ENCODE peak calls at places on chromosomes 7 and 10, in ten cellular contexts. S is gastrocnemius medialis; O is CD8-positive, alpha-beta T cell; I is GM12865; C is fibroblast of mammary gland; V is endodermal cell; R is astrocyte of the spinal cord; K is kidney; Z is RWPE2; N is HFF-Myc. T is an unnamed sample.

GRCh38 chr7:142300689-142301088 is 42.8 kb upstream of the PRSS58 start:
- DNase-seq in S (no peak), O (no peak), I (peak; percentile 16), C (peak; percentile 2), V (peak; percentile 92), R (no peak), K (no peak), Z (no peak), N (no peak), T (no peak)

GRCh38 chr10:132452216-132452650 is 55.2 kb downstream of the PWWP2B start:
- DNase-seq in S (no peak), O (no peak), I (no peak), C (no peak), V (peak; percentile 65), R (no peak), K (peak; percentile 79), Z (no peak), N (no peak), T (no peak)

GRCh38 chr10:132507467-132507955 is 30.1 kb upstream of the INPP5A start:
- DNase-seq in S (no peak), O (no peak), I (no peak), C (no peak), V (no peak), R (no peak), K (no peak), Z (no peak), N (no peak), T (no peak)

GRCh38 chr7:77457779-77458178 is 41.6 kb upstream of the GSAP start:
- DNase-seq in S (no peak), O (no peak), I (no peak), C (no peak), V (no peak), R (no peak), K (no peak), Z (no peak), N (no peak), T (no peak)

GRCh38 chr7:42661312-42661711 is 250.6 kb downstream of the C7orf25 start:
- DNase-seq in S (no peak), O (no peak), I (no peak), C (peak; percentile 72), V (no peak), R (peak; percentile 72), K (no peak), Z (no peak), N (no peak), T (no peak)

GRCh38 chr7:98964596-98964995 is 86.3 kb downstream of the TRRAP start:
- DNase-seq in S (no peak), O (no peak), I (no peak), C (no peak), V (no peak), R (no peak), K (no peak), Z (no peak), N (no peak), T (no peak)

GRCh38 chr10:19316204-19316870 is 267.7 kb downstream of the MALRD1 start:
- DNase-seq in S (no peak), O (no peak), I (no peak), C (no peak), V (no peak), R (no peak), K (no peak), Z (no peak), N (no peak), T (no peak)

GRCh38 chr10:63586048-63586447 is 64.8 kb downstream of the REEP3 start:
- DNase-seq in S (no peak), O (no peak), I (no peak), C (no peak), V (no peak), R (no peak), K (no peak), Z (no peak), N (no peak), T (no peak)

GRCh38 chr10:60718891-60719290 is 59.4 kb upstream of the CDK1 start:
- DNase-seq in S (no peak), O (no peak), I (no peak), C (peak; percentile 6), V (no peak), R (peak; percentile 36), K (no peak), Z (no peak), N (no peak), T (peak; percentile 2)

GRCh38 chr7:54349259-54349658 is 192.9 kb upstream of the VSTM2A start:
- DNase-seq in S (no peak), O (no peak), I (no peak), C (peak; percentile 94), V (no peak), R (peak; percentile 78), K (no peak), Z (no peak), N (no peak), T (no peak)

GRCh38 chr10:98308602-98309365 is 40.8 kb upstream of the LOXL4 start:
- DNase-seq in S (no peak), O (no peak), I (no peak), C (no peak), V (no peak), R (no peak), K (no peak), Z (no peak), N (no peak), T (no peak)

GRCh38 chr10:4061441-4061951 is 276.5 kb upstream of the KLF6 start:
- DNase-seq in S (peak; percentile 69), O (no peak), I (no peak), C (peak; percentile 47), V (no peak), R (no peak), K (no peak), Z (no peak), N (no peak), T (no peak)

GRCh38 chr10:132005147-132005546 is 23.4 kb upstream of the BNIP3 start:
- DNase-seq in S (no peak), O (no peak), I (no peak), C (no peak), V (no peak), R (no peak), K (no peak), Z (no peak), N (no peak), T (no peak)

GRCh38 chr7:133836666-133837065 is 290.5 kb upstream of the LRGUK start:
- DNase-seq in S (no peak), O (no peak), I (no peak), C (no peak), V (no peak), R (no peak), K (no peak), Z (no peak), N (no peak), T (no peak)

GRCh38 chr7:69654849-69655707 is 56.8 kb downstream of the AUTS2 start:
- DNase-seq in S (no peak), O (no peak), I (no peak), C (no peak), V (no peak), R (no peak), K (no peak), Z (no peak), N (no peak), T (no peak)

GRCh38 chr7:142896151-142896550 is 10.6 kb upstream of the TRPV6 start:
- DNase-seq in S (no peak), O (no peak), I (no peak), C (no peak), V (no peak), R (no peak), K (no peak), Z (no peak), N (no peak), T (no peak)

GRCh38 chr10:124592736-124593430 is 131.3 kb downstream of the LHPP start:
- DNase-seq in S (no peak), O (no peak), I (no peak), C (no peak), V (no peak), R (no peak), K (peak; percentile 61), Z (no peak), N (no peak), T (no peak)

GRCh38 chr10:71008150-71008549 is 119.8 kb upstream of the PCBD1 start:
- DNase-seq in S (no peak), O (no peak), I (no peak), C (no peak), V (no peak), R (no peak), K (no peak), Z (no peak), N (no peak), T (no peak)

GRCh38 chr10:58514102-58514472 is 1.4 kb downstream of the BICC1 start:
- DNase-seq in S (no peak), O (no peak), I (no peak), C (peak; percentile 16), V (no peak), R (peak; percentile 7), K (no peak), Z (no peak), N (no peak), T (no peak)
- H3K4me3 ChIP-seq in S (peak overlapping the region; percentile 71), O (no peak overlapping the region), I (no peak overlapping the region), C (peak overlapping the region; percentile 78), V (peak overlapping the region; percentile 82), R (peak overlapping the region; percentile 75), K (peak overlapping the region; percentile 86), Z (peak overlapping the region; percentile 88), N (peak overlapping the region; percentile 86), T (peak overlapping the region; percentile 95)

DNA sequence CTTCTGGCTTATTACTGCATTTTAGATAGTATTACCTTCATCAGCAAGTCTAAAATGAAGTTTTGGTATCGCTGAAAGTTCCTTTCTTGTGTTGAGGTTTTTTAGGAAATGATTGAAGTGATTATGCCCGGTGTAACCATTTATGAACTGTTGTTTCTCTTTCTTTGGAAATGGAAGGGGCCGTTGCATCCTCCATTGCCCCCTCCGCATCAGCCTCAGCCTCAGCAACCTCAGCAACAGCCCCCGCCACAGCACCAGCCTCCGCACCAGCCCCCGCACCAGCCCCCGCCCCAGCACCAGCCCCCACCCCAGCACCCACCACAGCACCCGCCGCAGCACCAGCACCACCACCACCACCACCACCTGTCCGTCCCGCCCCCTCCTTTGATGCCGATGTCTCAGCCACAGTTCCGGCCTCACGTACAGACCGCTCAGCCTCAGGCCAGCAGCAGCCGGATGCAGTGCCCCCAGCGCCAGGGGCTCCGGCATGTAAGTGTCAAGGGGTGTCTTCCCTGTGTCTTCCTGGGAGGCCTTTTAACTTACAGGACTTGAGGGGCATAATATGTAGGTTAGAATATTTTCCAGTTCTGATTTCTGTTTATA is 72.6 kb downstream of the SHH start:
- DNase-seq in S (no peak), O (no peak), I (no peak), C (no peak), V (no peak), R (no peak), K (peak; percentile 61), Z (no peak), N (no peak), T (no peak)
- TF ChIP-seq CTCF in S (no peak), O (no peak), I (no peak), C (no peak), V (no peak), R (no peak), K (no peak), Z (no peak), N (no peak), T (no peak)

GRCh38 chr10:130392031-130392430 is 255.8 kb downstream of the GLRX3 start:
- DNase-seq in S (no peak), O (no peak), I (no peak), C (no peak), V (no peak), R (no peak), K (no peak), Z (no peak), N (no peak), T (no peak)
- H3K4me3 ChIP-seq in S (no peak overlapping the region), O (no peak overlapping the region), I (no peak overlapping the region), C (no peak overlapping the region), V (no peak overlapping the region), R (no peak overlapping the region), K (no peak overlapping the region), Z (no peak overlapping the region), N (no peak overlapping the region), T (no peak overlapping the region)

GRCh38 chr7:24597014-24597413 is 23.8 kb downstream of the PALS2 start:
- DNase-seq in S (no peak), O (no peak), I (peak; percentile 45), C (no peak), V (no peak), R (no peak), K (no peak), Z (no peak), N (no peak), T (no peak)
- TF ChIP-seq CTCF in S (no peak), O (no peak), I (no peak), C (no peak), V (no peak), R (no peak), K (no peak), Z (no peak), N (no peak), T (no peak)

T was measured in BJ.